ENCODE peak calls at places on chromosomes 16 and 17, in five cellular contexts. R, Q, N, E and T are unnamed samples.

GRCh38 chr16:89374393-89374948 is 115.9 kb downstream of the ANKRD11 start:
- DNase-seq in Q (no peak), R (peak; percentile 71), N (no peak), E (peak; percentile 66), T (no peak)

GRCh38 chr17:41835800-41836549 is at the start of gene NT5C3B:
- DNase-seq in N (peak; percentile 76), Q (peak; percentile 65), R (peak; percentile 78), E (peak; percentile 41), T (peak; percentile 41)

GRCh38 chr17:51152766-51153209 is 571 bp upstream of the NME1 start:
- DNase-seq in R (no peak), Q (peak; percentile 40), E (no peak), N (no peak), T (no peak)

GRCh38 chr16:10180771-10181163 is 1.5 kb downstream of the GRIN2A start:
- DNase-seq in Q (peak; percentile 2), R (peak; percentile 90), N (peak; percentile 93), E (peak; percentile 11), T (peak; percentile 65)

GRCh38 chr16:89363621-89364393 is 126.6 kb downstream of the ANKRD11 start:
- DNase-seq in E (peak; percentile 89), N (no peak), Q (peak; percentile 59), R (peak; percentile 73), T (no peak)

GRCh38 chr16:27177031-27177774 is 26.1 kb upstream of the KDM8 start:
- DNase-seq in N (no peak), E (peak; percentile 68), Q (peak; percentile 25), R (no peak), T (no peak)

GRCh38 chr17:69609495-69610315 is 195.2 kb downstream of the MAP2K6 start:
- DNase-seq in Q (peak; percentile 29), E (peak; percentile 54), N (no peak), R (peak; percentile 48), T (no peak)

GRCh38 chr17:9389116-9389515 is 186.5 kb downstream of the STX8 start:
- DNase-seq in Q (peak; percentile 57), N (no peak), E (peak; percentile 84), R (no peak), T (no peak)

GRCh38 chr17:74512624-74513084 is 18.6 kb downstream of the CD300LB start:
- DNase-seq in N (no peak), E (no peak), Q (peak; percentile 49), R (no peak), T (no peak)

GRCh38 chr16:54446639-54447038 is 160.1 kb upstream of the IRX3 start:
- DNase-seq in E (peak; percentile 75), N (no peak), R (no peak), Q (no peak), T (no peak)

GRCh38 chr17:38550661-38551060 is 55.1 kb downstream of the SRCIN1 start:
- DNase-seq in Q (peak; percentile 27), R (no peak), N (no peak), E (no peak), T (no peak)

GRCh38 chr16:81633680-81634379 is 145.3 kb upstream of the PLCG2 start:
- DNase-seq in N (no peak), E (no peak), Q (no peak), R (no peak), T (no peak)

GRCh38 chr16:86951831-86952598 is 365.2 kb downstream of the C16orf95 start:
- DNase-seq in R (no peak), Q (peak; percentile 6), N (no peak), E (peak; percentile 96), T (no peak)

GRCh38 chr16:14249291-14250032 is 178.3 kb downstream of the MRTFB start:
- DNase-seq in E (peak; percentile 54), R (no peak), Q (peak; percentile 71), N (peak; percentile 71), T (peak; percentile 12)

GRCh38 chr16:51155199-51155607 is 4.1 kb upstream of the SALL1 start:
- DNase-seq in N (no peak), R (peak; percentile 49), Q (no peak), E (peak; percentile 78), T (no peak)

GRCh38 chr17:4852504-4853075 is 19.4 kb downstream of the MINK1 start:
- DNase-seq in Q (peak; percentile 28), E (peak; percentile 34), N (no peak), R (no peak), T (no peak)

GRCh38 chr16:87420401-87421368 is 28.5 kb downstream of the MAP1LC3B start:
- DNase-seq in N (no peak), E (no peak), R (no peak), Q (no peak), T (no peak)

GRCh38 chr17:77451271-77451893 is 310.6 kb downstream of the SEC14L1 start:
- DNase-seq in E (peak; percentile 83), N (peak; percentile 88), Q (peak; percentile 34), R (peak; percentile 95), T (peak; percentile 92)

GRCh38 chr16:84159800-84160199 is 14.7 kb downstream of the DNAAF1 start:
- DNase-seq in E (no peak), Q (no peak), N (no peak), R (no peak), T (no peak)

GRCh38 chr16:64914-65255 is 7.5 kb downstream of the RHBDF1 start:
- DNase-seq in Q (no peak), R (no peak), E (no peak), N (no peak), T (no peak)

GRCh38 chr17:5526821-5527598 is 40.6 kb downstream of the MIS12 start:
- DNase-seq in Q (peak; percentile 76), E (peak; percentile 99), N (no peak), R (no peak), T (peak; percentile 32)

GRCh38 chr16:70715113-70715711 is 29.4 kb upstream of the MTSS2 start:
- DNase-seq in E (peak; percentile 91), R (no peak), Q (peak; percentile 39), N (no peak), T (no peak)

GRCh38 chr17:71071837-71072236 is 902.5 kb downstream of the KCNJ2 start:
- DNase-seq in E (peak; percentile 99), Q (peak; percentile 60), R (no peak), N (no peak), T (no peak)

GRCh38 chr17:68195667-68196393 is 52.0 kb upstream of the AMZ2 start:
- DNase-seq in E (no peak), Q (peak; percentile 37), N (peak; percentile 77), R (peak; percentile 78), T (no peak)

GRCh38 chr17:73710095-73710592 is 65.9 kb upstream of the SDK2 start:
- DNase-seq in R (peak; percentile 91), N (peak; percentile 93), Q (peak; percentile 78), E (peak; percentile 36), T (peak; percentile 82)

GRCh38 chr16:86300746-86301480 is 209.4 kb upstream of the FOXF1 start:
- DNase-seq in Q (no peak), E (peak; percentile 90), R (no peak), N (no peak), T (no peak)

GRCh38 chr17:41967141-41967920 is 736 bp downstream of the CNP start:
- DNase-seq in R (no peak), E (no peak), N (peak; percentile 59), Q (peak; percentile 50), T (no peak)

GRCh38 chr17:63497708-63498483 is 21.0 kb downstream of the ACE start:
- DNase-seq in N (peak; percentile 81), E (peak; percentile 19), R (peak; percentile 94), Q (no peak), T (no peak)

GRCh38 chr17:2337811-2338657 is 733 bp downstream of the SGSM2 start:
- DNase-seq in N (peak; percentile 80), E (peak; percentile 73), Q (peak; percentile 67), R (peak; percentile 70), T (peak; percentile 42)

GRCh38 chr16:1731073-1731472 is 25.1 kb downstream of the MAPK8IP3 start:
- DNase-seq in N (no peak), R (no peak), E (no peak), Q (no peak), T (no peak)

GRCh38 chr16:1726661-1727502 is 20.9 kb downstream of the MAPK8IP3 start:
- DNase-seq in N (no peak), R (no peak), Q (no peak), E (no peak), T (no peak)

GRCh38 chr16:1729445-1729844 is 23.4 kb downstream of the MAPK8IP3 start:
- DNase-seq in E (no peak), Q (no peak), R (no peak), N (no peak), T (no peak)

GRCh38 chr16:1729026-1729425 is 23.0 kb downstream of the MAPK8IP3 start:
- DNase-seq in R (no peak), Q (no peak), E (no peak), N (no peak), T (no peak)

GRCh38 chr16:1727651-1728624 is 21.9 kb downstream of the MAPK8IP3 start:
- DNase-seq in E (no peak), N (no peak), Q (no peak), R (no peak), T (no peak)
- H2BK12ac ChIP-seq in E (no peak overlapping the region), N (no peak overlapping the region), Q (no peak overlapping the region), R (no peak overlapping the region), T (no peak overlapping the region)

GRCh38 chr17:82228278-82228841 is 482 bp upstream of the SLC16A3 start:
- DNase-seq in Q (peak; percentile 34), N (peak; percentile 69), R (no peak), E (peak; percentile 39), T (no peak)
- H4K8ac ChIP-seq in Q (peak overlapping the region; percentile 77), N (peak overlapping the region; percentile 79), R (no peak overlapping the region), E (peak overlapping the region; percentile 99), T (no peak overlapping the region)

GRCh38 chr17:29386760-29387159 is 3.4 kb upstream of the TAOK1 start:
- DNase-seq in N (no peak), E (no peak), Q (no peak), R (no peak), T (no peak)

GRCh38 chr17:29384901-29385300 is 5.3 kb upstream of the TAOK1 start:
- DNase-seq in E (no peak), N (no peak), Q (no peak), R (no peak), T (no peak)

GRCh38 chr17:29378495-29378894 is 11.7 kb upstream of the TAOK1 start:
- DNase-seq in Q (peak; percentile 14), N (no peak), R (no peak), E (no peak), T (no peak)

GRCh38 chr17:29379084-29379811 is 10.9 kb upstream of the TAOK1 start:
- DNase-seq in N (no peak), R (no peak), E (peak; percentile 29), Q (peak; percentile 82), T (no peak)

DNA sequence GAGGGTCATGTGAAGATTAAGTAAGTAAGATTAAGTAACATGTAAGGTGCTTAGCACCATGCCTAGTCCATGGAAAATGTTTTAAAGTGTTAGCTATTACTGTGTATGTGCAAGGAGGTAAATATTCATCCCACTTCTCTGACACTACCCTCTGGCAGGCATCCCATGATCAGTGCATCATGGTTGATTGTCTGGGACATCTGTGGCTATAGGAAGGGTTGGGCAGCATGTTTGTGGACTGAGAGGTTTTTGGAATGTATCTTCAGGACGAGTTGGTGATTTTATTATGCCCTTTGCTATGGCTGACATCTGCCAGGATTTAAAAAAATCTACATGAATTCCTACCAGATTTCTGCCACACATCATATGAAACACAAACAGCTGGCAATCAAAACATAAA is 6.5 kb upstream of the TAOK1 start:
- DNase-seq in N (no peak), E (no peak), R (no peak), Q (no peak), T (no peak)
- H2BK12ac ChIP-seq in N (no peak overlapping the region), E (no peak overlapping the region), R (no peak overlapping the region), Q (no peak overlapping the region), T (no peak overlapping the region)

DNA sequence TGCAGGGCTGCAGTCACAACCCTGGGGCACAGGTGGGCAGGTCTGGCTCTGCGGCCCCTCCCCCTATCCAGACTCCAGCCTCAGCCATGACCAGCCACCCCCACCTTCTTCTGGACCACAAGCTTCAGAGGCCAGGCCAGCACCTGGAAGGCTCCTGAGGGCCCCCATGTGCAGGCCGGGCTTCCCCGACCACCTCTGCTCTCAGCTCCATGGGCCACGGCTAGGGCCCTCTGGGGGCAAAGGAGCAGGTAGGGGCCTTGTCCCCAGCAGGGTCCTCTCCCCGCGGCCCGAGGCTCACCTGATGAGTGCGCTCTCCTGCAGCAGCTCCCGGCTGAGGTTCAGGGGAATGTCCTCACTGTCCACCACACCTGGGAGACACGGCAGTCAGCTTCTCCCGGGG is 16.9 kb downstream of the DNASE1 start:
- DNase-seq in Q (no peak), E (no peak), R (no peak), N (no peak), T (no peak)
- H4K8ac ChIP-seq in Q (no peak overlapping the region), E (no peak overlapping the region), R (no peak overlapping the region), N (no peak overlapping the region), T (no peak overlapping the region)